ENCODE peak calls at places on chromosomes 7 and 10, in four cellular contexts. M is SK-N-SH; V is dorsolateral prefrontal cortex; H is CD8-positive, alpha-beta T cell. T is an unnamed sample.

GRCh38 chr7:40211291-40212003 is 76.6 kb downstream of the SUGCT start:
- DNase-seq in M (no peak), V (no peak), H (no peak), T (no peak)

GRCh38 chr7:98329974-98330373 is 48.5 kb downstream of the BRI3 start:
- DNase-seq in M (no peak), V (no peak), H (no peak), T (no peak)

GRCh38 chr10:44295619-44296222 is 89.2 kb downstream of the CXCL12 start:
- DNase-seq in M (no peak), V (no peak), H (no peak), T (no peak)

GRCh38 chr10:3887885-3888476 is 103.0 kb upstream of the KLF6 start:
- DNase-seq in M (no peak), V (no peak), H (peak; percentile 51), T (peak; percentile 72)

GRCh38 chr10:49827297-49827696 is 65.2 kb upstream of the OGDHL start:
- DNase-seq in M (no peak), V (no peak), H (no peak), T (no peak)

GRCh38 chr7:74612015-74612829 is 45.3 kb upstream of the GTF2I start:
- DNase-seq in M (peak; percentile 62), V (no peak), H (no peak), T (peak; percentile 77)

GRCh38 chr10:21497177-21497807 is 28.2 kb downstream of the SKIDA1 start:
- DNase-seq in M (peak; percentile 98), V (peak; percentile 81), H (no peak), T (peak; percentile 97)

GRCh38 chr7:41544241-41544640 is 158.6 kb downstream of the INHBA start:
- DNase-seq in M (no peak), V (no peak), H (no peak), T (no peak)

GRCh38 chr7:26619348-26619747 is 245.0 kb downstream of the SKAP2 start:
- DNase-seq in M (no peak), V (no peak), H (no peak), T (no peak)

GRCh38 chr10:102675887-102676616 is 31.8 kb downstream of the TRIM8 start:
- DNase-seq in M (no peak), V (no peak), H (no peak), T (no peak)

GRCh38 chr7:29900745-29901144 is 88.9 kb downstream of the SCRN1 start:
- DNase-seq in M (no peak), V (no peak), H (no peak), T (no peak)

GRCh38 chr10:56370217-56371113 is 9.4 kb upstream of the ZWINT start:
- DNase-seq in M (no peak), V (no peak), H (no peak), T (no peak)

GRCh38 chr7:76189276-76189675 is 12.4 kb upstream of the SRRM3 start:
- DNase-seq in M (no peak), V (no peak), H (no peak), T (no peak)

GRCh38 chr7:43593010-43593409 is 10.1 kb downstream of the STK17A start:
- DNase-seq in M (no peak), V (no peak), H (no peak), T (no peak)

GRCh38 chr7:117674617-117675016 is 194.8 kb downstream of the CFTR start:
- DNase-seq in M (no peak), V (no peak), H (no peak), T (no peak)

GRCh38 chr10:105797234-105797890 is 1156.3 kb downstream of the SORCS3 start:
- DNase-seq in M (peak; percentile 48), V (no peak), H (no peak), T (no peak)

DNA sequence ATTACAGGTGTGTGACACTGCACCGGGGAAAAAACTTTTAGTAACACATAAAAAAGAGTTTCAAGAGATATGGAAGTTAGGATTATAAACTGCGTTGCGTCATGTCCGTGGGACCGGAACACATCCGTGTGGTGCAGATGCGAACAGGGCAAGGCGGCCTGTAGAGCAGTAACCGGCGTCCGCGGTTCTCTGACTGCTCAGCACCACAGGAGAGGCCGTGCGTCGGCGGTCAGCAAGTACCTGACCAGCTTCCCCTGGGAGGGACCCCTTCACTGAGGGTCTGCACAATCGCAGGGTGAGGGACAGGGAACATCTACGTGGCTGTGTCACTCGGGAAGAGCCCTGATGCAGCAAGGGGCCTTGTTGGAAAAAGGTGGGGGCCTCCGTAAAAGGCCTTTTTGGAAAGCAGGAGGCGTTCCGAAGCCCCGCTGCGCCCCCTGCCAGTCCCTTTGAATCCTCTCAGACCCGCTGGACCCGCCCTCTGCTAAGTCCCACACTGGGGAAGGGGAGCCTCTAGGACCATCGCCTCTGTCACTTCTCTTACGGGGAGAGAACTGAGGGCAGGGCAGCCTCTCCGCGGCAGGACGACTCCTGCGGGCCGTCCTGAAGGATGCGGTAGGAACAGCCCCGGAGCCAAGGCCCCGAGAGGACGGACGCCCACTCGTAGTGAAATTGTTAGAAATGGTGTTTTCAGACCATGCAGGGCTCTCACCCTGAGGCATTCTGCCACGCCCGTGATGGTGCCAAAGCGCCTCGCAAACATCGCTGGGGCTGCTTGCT is 771.6 kb upstream of the COBL start:
- DNase-seq in M (peak; percentile 30), V (no peak), H (no peak), T (no peak)
- TF ChIP-seq CTCF in M (no peak), V (no peak), H (no peak), T (no peak)

GRCh38 chr7:83655951-83656556 is 7.1 kb upstream of the SEMA3E start:
- DNase-seq in M (peak; percentile 61), V (no peak), H (no peak), T (peak; percentile 53)
- TF ChIP-seq CTCF in M (peak; percentile 100), V (peak; percentile 82), H (no peak), T (peak; percentile 45)

DNA sequence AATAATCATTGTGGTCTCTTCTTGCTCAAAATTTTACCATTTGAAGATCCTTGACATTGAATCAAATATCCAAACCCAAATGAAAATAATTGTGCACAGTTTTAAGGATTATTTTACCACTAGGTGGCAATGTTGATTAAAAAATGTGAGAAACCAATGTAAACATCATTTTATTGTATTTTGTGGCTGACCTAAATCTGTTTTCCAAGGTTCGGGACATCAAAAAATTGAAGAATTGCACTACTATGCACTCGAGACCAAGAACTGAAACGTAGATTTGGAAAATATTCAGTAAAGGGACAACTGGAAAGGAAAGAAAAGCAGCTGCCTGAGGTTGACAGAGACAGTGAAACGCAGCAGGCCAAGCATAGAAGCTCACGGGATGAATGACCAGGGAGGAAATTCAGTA is 259.3 kb downstream of the SNX13 start:
- DNase-seq in M (no peak), V (no peak), H (no peak), T (no peak)
- TF ChIP-seq CTCF in M (peak; percentile 58), V (peak; percentile 79), H (peak; percentile 75), T (peak; percentile 54)

DNA sequence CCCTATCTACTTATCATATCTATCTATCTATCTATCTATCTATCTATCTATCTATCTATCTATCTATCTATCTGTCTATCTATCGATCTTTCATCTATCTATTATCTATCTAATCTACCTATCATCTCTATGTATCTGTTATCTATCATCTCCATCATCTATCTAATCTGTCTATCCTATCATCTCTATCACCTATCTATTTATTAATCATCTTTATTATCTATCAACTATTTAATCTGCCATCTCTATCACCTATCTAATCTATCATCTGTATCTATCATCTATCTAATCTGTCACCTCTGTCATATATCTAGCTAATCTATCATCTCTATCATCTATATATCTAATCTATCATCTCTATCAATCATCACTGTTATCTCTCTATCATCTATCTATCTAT is 736.3 kb downstream of the TYW1 start:
- DNase-seq in M (no peak), V (no peak), H (no peak), T (no peak)
- TF ChIP-seq CTCF in M (no peak), V (no peak), H (no peak), T (no peak)

GRCh38 chr10:112454910-112455779 is 8.1 kb downstream of the VTI1A start:
- DNase-seq in M (no peak), V (no peak), H (no peak), T (no peak)

GRCh38 chr10:112461029-112461887 is 14.2 kb downstream of the VTI1A start:
- DNase-seq in M (no peak), V (no peak), H (no peak), T (no peak)

DNA sequence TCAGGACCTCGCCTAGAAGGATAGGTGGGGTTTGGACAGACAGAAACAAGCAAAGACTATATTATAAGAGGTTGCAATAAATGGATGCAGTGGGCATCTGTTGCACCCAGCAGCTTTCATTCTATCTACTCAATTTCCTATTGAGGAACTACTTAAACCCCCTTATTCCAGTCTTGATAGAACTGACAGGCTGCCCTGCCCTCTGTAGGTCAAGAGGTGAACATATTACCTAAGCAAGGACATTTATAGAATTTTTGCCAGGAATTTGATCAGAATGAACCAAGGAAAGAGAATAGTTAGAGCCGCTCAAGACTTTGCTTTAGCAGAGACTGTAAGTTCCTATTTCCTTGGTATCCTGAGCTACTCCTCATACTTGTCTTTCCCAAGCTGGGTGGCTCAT is 9.5 kb downstream of the VTI1A start:
- DNase-seq in M (no peak), V (no peak), H (no peak), T (no peak)
- TF ChIP-seq CTCF in M (no peak), V (no peak), H (no peak), T (no peak)

GRCh38 chr7:55550010-55550409 is 22.3 kb downstream of the VOPP1 start:
- DNase-seq in M (no peak), V (no peak), H (no peak), T (peak; percentile 73)
- TF ChIP-seq CTCF in M (no peak), V (peak; percentile 17), H (no peak), T (peak; percentile 44)

T was measured in Calu3.